ENCODE peak calls at places on chromosomes 12 and 14, in four cellular contexts. Y, E, M and J are unnamed samples.

GRCh38 chr12:75690556-75690955 is 179.1 kb upstream of the KRR1 start:
- DNase-seq in Y (no peak), E (peak), M (no peak), J (no peak)

GRCh38 chr12:1840561-1840960 is 20.2 kb downstream of the LRTM2 start:
- DNase-seq in Y (peak), E (no peak), M (no peak), J (no peak)

GRCh38 chr12:7645395-7646177 is 20.1 kb downstream of the APOBEC1 start:
- DNase-seq in Y (no peak), E (peak), M (peak), J (peak)

GRCh38 chr12:123113038-123113437 is 37.9 kb downstream of the PITPNM2 start:
- DNase-seq in Y (no peak), E (no peak), M (no peak), J (no peak)

GRCh38 chr12:92297932-92298681 is 152.5 kb upstream of the BTG1 start:
- DNase-seq in Y (no peak), E (no peak), M (peak), J (peak)

GRCh38 chr14:64363265-64363840 is 24.8 kb upstream of the MTHFD1 start:
- DNase-seq in Y (no peak), E (no peak), M (no peak), J (no peak)

GRCh38 chr14:91032250-91032649 is 28.2 kb downstream of the RPS6KA5 start:
- DNase-seq in Y (no peak), E (no peak), M (no peak), J (no peak)

GRCh38 chr14:67480011-67480410 is 8.5 kb downstream of the TMEM229B start:
- DNase-seq in Y (no peak), E (no peak), M (no peak), J (no peak)

GRCh38 chr12:51911788-51912711 is 4.7 kb downstream of the ACVRL1 start:
- DNase-seq in Y (no peak), E (no peak), M (no peak), J (no peak)

DNA sequence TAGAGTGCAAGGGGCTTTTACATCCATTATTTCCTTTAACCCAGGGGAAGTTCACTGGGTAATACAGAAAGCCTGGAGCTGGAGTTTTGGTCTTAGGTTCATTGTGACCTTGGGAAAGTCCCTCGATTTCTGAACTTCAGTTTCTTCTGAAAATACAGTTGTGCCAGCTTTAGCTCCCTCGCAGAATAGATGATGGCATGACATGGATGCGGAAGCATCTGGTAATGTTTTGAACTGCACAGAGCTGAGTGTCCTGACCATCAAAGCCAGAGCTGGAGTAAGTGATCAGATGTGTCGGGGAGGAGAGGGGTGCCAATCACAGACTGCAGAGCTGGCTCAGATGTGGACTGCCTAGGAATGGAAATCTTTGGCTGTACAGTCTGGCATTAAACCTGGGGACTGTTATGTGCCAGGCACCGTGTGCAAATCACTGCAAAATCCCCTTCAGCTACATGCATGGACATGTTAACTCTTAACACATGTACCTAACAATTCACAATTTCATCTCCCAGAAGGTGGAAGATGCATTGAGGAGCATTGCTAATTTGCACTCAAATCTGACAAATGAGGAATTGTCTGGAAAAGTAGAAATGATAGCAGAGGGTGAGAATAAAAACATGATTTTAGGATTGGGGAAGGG is 180.9 kb downstream of the ETV6 start:
- DNase-seq in Y (no peak), E (no peak), M (peak), J (no peak)
- TF ChIP-seq CTCF in Y (no peak), E (no peak), M (no peak), J (no peak)

GRCh38 chr14:72632727-72633126 is 261.2 kb downstream of the DPF3 start:
- DNase-seq in Y (no peak), E (no peak), M (no peak), J (no peak)

GRCh38 chr14:72636871-72637270 is 257.0 kb downstream of the DPF3 start:
- DNase-seq in Y (no peak), E (no peak), M (no peak), J (no peak)

GRCh38 chr14:72636094-72636493 is 257.8 kb downstream of the DPF3 start:
- DNase-seq in Y (no peak), E (no peak), M (no peak), J (no peak)

GRCh38 chr14:72633551-72633950 is 260.4 kb downstream of the DPF3 start:
- DNase-seq in Y (no peak), E (no peak), M (no peak), J (no peak)

DNA sequence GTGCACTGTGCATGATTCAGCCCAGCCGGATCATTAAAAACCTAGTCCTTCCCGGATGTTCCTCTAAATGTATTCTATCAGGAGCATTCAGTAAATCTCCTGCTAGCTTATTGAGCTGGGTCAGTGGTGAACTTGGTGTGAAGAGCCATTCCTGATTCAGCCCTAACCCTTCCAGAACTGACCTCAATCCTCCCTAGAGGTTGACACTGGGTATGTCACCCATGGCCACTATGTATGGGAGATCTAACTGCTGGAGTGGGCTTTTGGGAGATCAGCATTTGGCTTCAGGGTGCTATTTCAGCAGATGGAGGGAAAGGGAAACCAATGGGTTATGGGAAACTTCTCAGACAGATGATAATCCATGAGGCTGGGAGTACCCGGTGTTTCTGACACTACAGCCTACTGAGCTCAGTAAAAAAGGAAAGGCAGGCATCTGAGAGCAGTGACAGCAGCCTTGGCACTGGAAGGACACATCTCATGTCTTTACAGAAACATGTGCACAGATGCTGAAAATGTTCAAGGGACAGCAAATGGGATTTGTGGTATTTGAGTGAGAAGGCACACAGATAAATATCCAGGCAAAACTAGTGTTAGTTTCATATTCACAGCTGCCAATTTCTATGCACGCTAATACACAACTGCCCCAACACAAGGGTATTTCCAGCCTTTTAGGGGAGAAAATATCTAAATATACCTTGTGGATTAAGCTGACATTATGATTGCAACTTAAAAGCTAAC is 258.8 kb downstream of the DPF3 start:
- DNase-seq in Y (no peak), E (no peak), M (no peak), J (peak)
- TF ChIP-seq CTCF in Y (no peak), E (no peak), M (no peak), J (no peak)

GRCh38 chr12:68042212-68042699 is 53.0 kb downstream of the IFNG-AS1 start:
- DNase-seq in Y (no peak), E (no peak), M (peak), J (peak)
- TF ChIP-seq CTCF in Y (no peak), E (no peak), M (peak), J (no peak)

DNA sequence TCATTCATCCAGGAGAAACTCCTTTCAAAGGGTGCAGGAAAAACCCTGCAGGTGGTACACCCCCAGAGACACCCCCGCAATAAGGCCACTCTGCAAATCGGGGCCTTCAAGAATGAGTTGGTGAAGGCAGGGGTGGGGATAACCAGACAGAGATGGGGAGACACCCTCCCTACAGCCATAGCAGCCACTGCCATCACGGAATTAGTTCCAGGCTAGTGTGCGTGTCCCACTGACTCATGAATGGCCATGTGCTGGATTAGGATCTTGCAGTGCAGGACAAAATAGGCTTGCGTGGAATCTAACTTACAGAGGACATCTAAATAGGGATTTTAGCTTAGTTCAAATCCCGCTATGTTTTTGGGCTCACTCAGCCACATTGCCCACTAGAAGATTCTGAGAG is 37.8 kb downstream of the SPRING1 start:
- DNase-seq in Y (no peak), E (no peak), M (no peak), J (no peak)
- TF ChIP-seq CTCF in Y (no peak), E (no peak), M (no peak), J (no peak)

GRCh38 chr12:67217647-67218046 is 51.5 kb upstream of the CAND1 start:
- DNase-seq in Y (no peak), E (no peak), M (no peak), J (no peak)

GRCh38 chr12:67220065-67220464 is 49.1 kb upstream of the CAND1 start:
- DNase-seq in Y (no peak), E (peak), M (no peak), J (no peak)

GRCh38 chr12:67223225-67223624 is 45.9 kb upstream of the CAND1 start:
- DNase-seq in Y (no peak), E (no peak), M (peak), J (no peak)

GRCh38 chr12:67222302-67222701 is 46.9 kb upstream of the CAND1 start:
- DNase-seq in Y (no peak), E (peak), M (no peak), J (no peak)
- TF ChIP-seq CTCF in Y (no peak), E (peak), M (no peak), J (no peak)

DNA sequence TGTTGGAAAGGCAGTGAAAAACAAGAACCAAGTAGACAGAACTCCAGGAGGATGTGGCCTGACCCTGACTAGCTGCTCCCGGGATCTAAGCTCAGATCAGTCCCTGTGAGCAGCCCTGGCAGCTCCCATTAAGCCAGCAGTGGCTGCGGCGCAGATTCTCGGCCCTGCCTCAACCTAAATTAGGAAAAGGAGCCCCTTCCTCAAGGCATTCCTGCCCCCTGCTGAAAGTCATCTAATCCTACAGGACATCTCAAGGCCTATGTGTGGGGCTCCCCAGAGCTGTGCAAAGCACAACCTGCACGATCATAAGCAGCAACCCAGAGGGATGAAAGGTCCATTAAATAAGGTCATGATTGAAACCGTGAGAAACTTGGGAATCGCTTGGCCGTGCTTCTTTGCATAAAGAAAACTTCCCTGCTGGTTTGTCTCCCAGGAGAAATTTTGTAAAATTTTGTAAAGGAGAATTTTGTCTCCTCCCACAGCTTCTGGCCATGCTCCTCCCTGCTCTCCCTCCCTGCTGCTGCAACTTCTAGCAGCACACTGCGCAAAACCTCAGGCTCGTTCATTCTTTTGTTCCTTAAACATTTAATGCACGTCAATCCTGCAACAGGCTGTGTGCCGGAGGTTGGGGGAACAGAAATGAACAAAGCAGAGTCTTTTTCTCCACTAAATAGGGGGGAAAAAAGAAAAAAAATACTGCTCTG is 96.6 kb upstream of the SLC35F4 start:
- DNase-seq in Y (no peak), E (no peak), M (no peak), J (no peak)
- TF ChIP-seq CTCF in Y (no peak), E (no peak), M (no peak), J (no peak)

GRCh38 chr14:104826197-104826857 is 25.4 kb downstream of the ZBTB42 start:
- DNase-seq in Y (peak), E (peak), M (peak), J (peak)
- TF ChIP-seq CTCF in Y (peak), E (peak), M (peak), J (peak)

GRCh38 chr12:67649165-67650126 is 901 bp downstream of the DYRK2 start:
- DNase-seq in Y (peak), E (no peak), M (peak), J (peak)
- TF ChIP-seq CTCF in Y (no peak), E (no peak), M (no peak), J (no peak)

GRCh38 chr12:130560321-130560720 is 155.8 kb downstream of the RIMBP2 start:
- DNase-seq in Y (no peak), E (no peak), M (no peak), J (no peak)
- TF ChIP-seq CTCF in Y (no peak), E (no peak), M (no peak), J (no peak)